ENCODE peak calls at places on chromosomes 13 and 19, in nine cellular contexts. J, E, X, S, P, L, B, G and K are unnamed samples.

GRCh38 chr13:21435710-21436151 is 23.4 kb downstream of the ZDHHC20 start:
- DNase-seq in J (no peak), E (peak), X (peak), S (peak), P (no peak), L (no peak), B (peak), G (no peak), K (peak)

GRCh38 chr19:18593367-18594095 is 4.9 kb downstream of the REX1BD start:
- DNase-seq in J (peak), E (no peak), X (no peak), S (no peak), P (no peak), L (no peak), B (no peak), G (no peak), K (no peak)

GRCh38 chr19:44955500-44956439 is 590 bp downstream of the CLPTM1 start:
- DNase-seq in J (no peak), E (no peak), X (no peak), S (no peak), P (no peak), L (no peak), B (no peak), G (no peak), K (no peak)

GRCh38 chr19:34150558-34150957 is 21.7 kb upstream of the LSM14A start:
- DNase-seq in J (no peak), E (no peak), X (no peak), S (no peak), P (no peak), L (no peak), B (no peak), G (no peak), K (no peak)

GRCh38 chr19:19213822-19214558 is 2.2 kb downstream of the NCAN start:
- DNase-seq in J (peak), E (no peak), X (no peak), S (no peak), P (no peak), L (no peak), B (no peak), G (no peak), K (no peak)

GRCh38 chr13:52345631-52346251 is 60.2 kb downstream of the THSD1 start:
- DNase-seq in J (no peak), E (no peak), X (no peak), S (no peak), P (no peak), L (no peak), B (no peak), G (no peak), K (peak)

GRCh38 chr19:1668339-1669123 is 16.1 kb upstream of the TCF3 start:
- DNase-seq in J (peak), E (peak), X (no peak), S (peak), P (no peak), L (peak), B (no peak), G (no peak), K (peak)

GRCh38 chr13:91017669-91018053 is 329.8 kb upstream of the MIR17HG start:
- DNase-seq in J (no peak), E (peak), X (no peak), S (no peak), P (no peak), L (no peak), B (no peak), G (no peak), K (peak)

GRCh38 chr19:14433454-14434156 is 499 bp downstream of the PKN1 start:
- DNase-seq in J (peak), E (peak), X (no peak), S (peak), P (peak), L (no peak), B (no peak), G (peak), K (no peak)

GRCh38 chr13:113670541-113670940 is 3.5 kb downstream of the GRK1 start:
- DNase-seq in J (no peak), E (no peak), X (no peak), S (no peak), P (no peak), L (peak), B (no peak), G (no peak), K (no peak)

GRCh38 chr19:7348587-7349230 is at the start of gene ARHGEF18:
- DNase-seq in J (no peak), E (no peak), X (no peak), S (peak), P (peak), L (peak), B (no peak), G (no peak), K (no peak)

GRCh38 chr13:99505814-99506269 is 4.6 kb downstream of the TM9SF2 start:
- DNase-seq in J (no peak), E (no peak), X (no peak), S (no peak), P (peak), L (no peak), B (no peak), G (no peak), K (peak)

GRCh38 chr19:40982594-40983101 is 8.4 kb upstream of the CYP2B6 start:
- DNase-seq in J (no peak), E (no peak), X (no peak), S (no peak), P (no peak), L (no peak), B (no peak), G (no peak), K (peak)

GRCh38 chr13:23504188-23504587 is 66.0 kb upstream of the TNFRSF19 start:
- DNase-seq in J (no peak), E (no peak), X (no peak), S (no peak), P (no peak), L (no peak), B (no peak), G (no peak), K (peak)

GRCh38 chr13:98885605-98886004 is 92.3 kb downstream of the DOCK9 start:
- DNase-seq in J (no peak), E (no peak), X (no peak), S (no peak), P (no peak), L (no peak), B (no peak), G (no peak), K (no peak)

GRCh38 chr19:913080-913748 is at the start of gene R3HDM4:
- DNase-seq in J (peak), E (peak), X (peak), S (peak), P (peak), L (peak), B (no peak), G (peak), K (peak)

GRCh38 chr13:79679334-79679733 is 198.4 kb downstream of the NDFIP2 start:
- DNase-seq in J (peak), E (peak), X (peak), S (peak), P (peak), L (peak), B (no peak), G (peak), K (peak)

GRCh38 chr13:23796546-23796945 is 92.7 kb downstream of the MIPEP start:
- DNase-seq in J (no peak), E (no peak), X (no peak), S (no peak), P (no peak), L (no peak), B (no peak), G (no peak), K (peak)

GRCh38 chr19:18254546-18255500 is 19.4 kb downstream of the IQCN start:
- DNase-seq in J (no peak), E (peak), X (no peak), S (peak), P (no peak), L (no peak), B (no peak), G (no peak), K (no peak)

GRCh38 chr19:38739440-38740251 is 4.6 kb downstream of the CAPN12 start:
- DNase-seq in J (no peak), E (no peak), X (no peak), S (no peak), P (no peak), L (no peak), B (no peak), G (no peak), K (no peak)

GRCh38 chr19:54995561-54995960 is 29.4 kb downstream of the NLRP2 start:
- DNase-seq in J (no peak), E (no peak), X (no peak), S (no peak), P (no peak), L (no peak), B (no peak), G (no peak), K (no peak)

GRCh38 chr13:104592127-104592526 is 1525.9 kb upstream of the SLC10A2 start:
- DNase-seq in J (no peak), E (no peak), X (no peak), S (no peak), P (no peak), L (no peak), B (no peak), G (no peak), K (peak)

GRCh38 chr19:4738734-4739133 is 15.1 kb upstream of the DPP9 start:
- DNase-seq in J (no peak), E (no peak), X (no peak), S (no peak), P (no peak), L (no peak), B (no peak), G (peak), K (no peak)